ENCODE peak calls at places on chromosomes 7 and 10, in nine cellular contexts. Z, S, R, H, D, O, Q, W and A are unnamed samples.

GRCh38 chr7:44383566-44383965 is 58.2 kb upstream of the CAMK2B start:
- DNase-seq in D (no peak), Q (no peak), R (peak), S (no peak), H (peak), O (peak), W (no peak), Z (peak), A (no peak)

GRCh38 chr7:28145931-28146330 is 34.7 kb downstream of the JAZF1 start:
- DNase-seq in Z (no peak), O (no peak), D (no peak), H (no peak), R (no peak), Q (no peak), S (no peak), W (no peak), A (peak)

GRCh38 chr7:118855290-118855689 is 630.8 kb downstream of the ANKRD7 start:
- DNase-seq in S (no peak), Q (no peak), O (no peak), R (no peak), H (no peak), W (no peak), Z (no peak), D (peak), A (peak)

GRCh38 chr10:80730522-80730921 is 192.8 kb downstream of the SH2D4B start:
- DNase-seq in Z (no peak), O (no peak), H (no peak), Q (no peak), S (no peak), D (no peak), W (no peak), R (no peak), A (no peak)

GRCh38 chr7:129495987-129496386 is 6.3 kb upstream of the SMKR1 start:
- DNase-seq in D (no peak), R (no peak), W (no peak), H (no peak), Q (no peak), S (no peak), O (no peak), Z (no peak), A (no peak)

GRCh38 chr7:106369816-106370215 is 85.0 kb upstream of the NAMPT start:
- DNase-seq in D (no peak), O (no peak), Q (no peak), H (no peak), S (no peak), Z (peak), W (no peak), R (no peak), A (no peak)

GRCh38 chr10:3774018-3774813 is 10.8 kb downstream of the KLF6 start:
- DNase-seq in O (no peak), R (peak), W (no peak), Z (peak), Q (no peak), S (no peak), D (no peak), H (no peak), A (no peak)

GRCh38 chr10:4082851-4083250 is 297.8 kb upstream of the KLF6 start:
- DNase-seq in W (no peak), R (peak), D (no peak), S (no peak), H (no peak), Q (no peak), O (no peak), Z (peak), A (no peak)

GRCh38 chr10:118904284-118904683 is 125.2 kb upstream of the NANOS1 start:
- DNase-seq in D (no peak), H (no peak), Q (no peak), S (no peak), R (no peak), Z (no peak), O (no peak), W (no peak), A (no peak)

GRCh38 chr10:101840102-101840684 is 3.4 kb downstream of the KCNIP2 start:
- DNase-seq in H (no peak), O (no peak), R (no peak), Q (no peak), S (no peak), D (no peak), Z (no peak), W (peak), A (no peak)

GRCh38 chr10:114491933-114492332 is 87.6 kb upstream of the AFAP1L2 start:
- DNase-seq in D (no peak), Q (no peak), W (no peak), S (no peak), H (no peak), Z (peak), O (no peak), R (peak), A (no peak)

GRCh38 chr10:24360286-24361127 is 151.6 kb downstream of the KIAA1217 start:
- DNase-seq in O (peak), D (peak), H (peak), R (peak), Q (no peak), W (no peak), Z (peak), S (peak), A (peak)

GRCh38 chr7:56019501-56019900 is 31.7 kb downstream of the PSPH start:
- DNase-seq in D (no peak), Q (no peak), H (no peak), O (no peak), Z (no peak), R (no peak), S (no peak), W (no peak), A (no peak)

GRCh38 chr10:129743738-129744133 is 220.3 kb downstream of the EBF3 start:
- DNase-seq in S (no peak), O (no peak), W (no peak), H (no peak), Q (no peak), D (no peak), Z (no peak), R (no peak), A (no peak)

GRCh38 chr10:6737758-6738463 is 157.8 kb upstream of the PRKCQ start:
- DNase-seq in Z (peak), W (no peak), S (peak), D (no peak), O (peak), Q (no peak), H (no peak), R (peak), A (no peak)

GRCh38 chr10:125161570-125162139 is 1.3 kb upstream of the CTBP2 start:
- DNase-seq in Z (peak), R (no peak), S (peak), O (no peak), H (no peak), D (no peak), Q (no peak), W (no peak), A (no peak)

GRCh38 chr10:131511391-131511790 is 199.9 kb upstream of the TCERG1L start:
- DNase-seq in Z (no peak), O (no peak), W (no peak), D (no peak), H (no peak), R (no peak), Q (no peak), S (no peak), A (no peak)

GRCh38 chr7:158541330-158542010 is 46.2 kb downstream of the PTPRN2 start:
- DNase-seq in S (no peak), Q (no peak), R (no peak), D (no peak), H (no peak), Z (no peak), O (no peak), W (no peak), A (no peak)

GRCh38 chr10:34200355-34200901 is 614.7 kb downstream of the PARD3 start:
- DNase-seq in R (no peak), D (peak), Z (no peak), H (no peak), W (no peak), S (no peak), O (no peak), Q (no peak), A (peak)

GRCh38 chr7:1819258-1819841 is 149.3 kb downstream of the ELFN1 start:
- DNase-seq in O (no peak), W (no peak), D (no peak), R (no peak), H (no peak), Q (no peak), Z (no peak), S (no peak), A (no peak)

GRCh38 chr10:44418637-44419036 is 33.7 kb upstream of the CXCL12 start:
- DNase-seq in R (no peak), O (no peak), D (no peak), Z (no peak), H (no peak), W (no peak), S (no peak), Q (no peak), A (no peak)

GRCh38 chr10:131697461-131698128 is 203.2 kb upstream of the PPP2R2D start:
- DNase-seq in H (no peak), Q (no peak), O (no peak), R (no peak), D (no peak), S (no peak), Z (no peak), W (no peak), A (no peak)

GRCh38 chr7:150450491-150450992 is at the start of gene GIMAP8:
- DNase-seq in O (no peak), S (peak), R (no peak), H (no peak), D (no peak), Z (no peak), Q (peak), W (peak), A (no peak)

GRCh38 chr7:44631458-44632115 is 25.2 kb downstream of the OGDH start:
- DNase-seq in Q (peak), H (no peak), D (no peak), S (no peak), O (no peak), Z (peak), R (peak), W (peak), A (no peak)